ENCODE peak calls at places on chromosome X, in nine cellular contexts. O is anterior cingulate cortex, L is globus pallidus, H is heart left ventricle, B is fibroblast of gingiva, N is Peyer's patch, Q is neuronal stem cell, P is fibroblast of pulmonary artery, W is K562. F is an unnamed sample.

GRCh38 chrX:150873616-150874015 is 24.9 kb downstream of the CD99L2 start:
- DNase-seq in O (no peak), L (no peak), H (peak; percentile 24), B (no peak), N (no peak), Q (no peak), P (peak; percentile 25), W (no peak), F (no peak)

GRCh38 chrX:68685722-68686683 is 38.5 kb downstream of the STARD8 start:
- DNase-seq in O (no peak), L (no peak), H (peak; percentile 55), B (peak; percentile 4), N (no peak), Q (no peak), P (peak; percentile 91), W (peak; percentile 50), F (peak; percentile 19)

GRCh38 chrX:118116308-118117068 is at the start of gene KLHL13:
- DNase-seq in O (peak; percentile 20), L (peak; percentile 40), H (peak; percentile 49), B (peak; percentile 48), N (no peak), Q (peak; percentile 33), P (peak; percentile 17), W (peak; percentile 78), F (peak; percentile 64)

GRCh38 chrX:15107367-15107988 is 162.4 kb downstream of the ASB9 start:
- DNase-seq in O (no peak), L (no peak), H (no peak), B (no peak), N (no peak), Q (no peak), P (no peak), W (no peak), F (no peak)

GRCh38 chrX:123764967-123765871 is 32.4 kb upstream of the THOC2 start:
- DNase-seq in O (peak; percentile 80), L (peak; percentile 85), H (peak; percentile 85), B (peak; percentile 85), N (peak; percentile 67), Q (peak; percentile 59), P (peak; percentile 84), W (peak; percentile 85), F (peak; percentile 82)

GRCh38 chrX:150219374-150220185 is 143.5 kb upstream of the MAMLD1 start:
- DNase-seq in O (peak; percentile 9), L (peak; percentile 4), H (no peak), B (no peak), N (no peak), Q (no peak), P (no peak), W (no peak), F (no peak)

GRCh38 chrX:129980043-129980442 is 2.4 kb upstream of the BCORL1 start:
- DNase-seq in O (no peak), L (no peak), H (peak; percentile 26), B (no peak), N (peak; percentile 59), Q (no peak), P (no peak), W (no peak), F (peak; percentile 27)

GRCh38 chrX:133444952-133445831 is 29.9 kb upstream of the GPC4 start:
- DNase-seq in O (no peak), L (no peak), H (no peak), B (no peak), N (no peak), Q (no peak), P (no peak), W (no peak), F (peak; percentile 30)

GRCh38 chrX:150697641-150698040 is 4.4 kb downstream of the MTMR1 start:
- DNase-seq in O (no peak), L (no peak), H (no peak), B (no peak), N (no peak), Q (no peak), P (no peak), W (no peak), F (no peak)

GRCh38 chrX:86845101-86845500 is 672.5 kb upstream of the KLHL4 start:
- DNase-seq in O (no peak), L (no peak), H (no peak), B (no peak), N (no peak), Q (no peak), P (no peak), W (no peak), F (no peak)

GRCh38 chrX:56600141-56600540 is 36.7 kb downstream of the UBQLN2 start:
- DNase-seq in O (no peak), L (no peak), H (no peak), B (no peak), N (no peak), Q (no peak), P (peak; percentile 20), W (no peak), F (no peak)